ENCODE peak calls at places on chromosomes 6 and 20, in four cellular contexts. L is cardiac muscle cell, C is upper lobe of left lung, I is keratinocyte. A is an unnamed sample.
A peak's percentile ranks its signal among the peaks of the same experiment; 100 is the strongest.

GRCh38 chr6:104019075-104019474 is 840.6 kb downstream of the HACE1 start:
- DNase-seq in L (no peak), I (no peak), C (no peak), A (no peak)

GRCh38 chr6:104014133-104014532 is 845.6 kb downstream of the HACE1 start:
- DNase-seq in C (no peak), I (no peak), L (no peak), A (no peak)

GRCh38 chr6:75296811-75297779 is 12.5 kb upstream of the TMEM30A start:
- DNase-seq in C (no peak), L (peak; percentile 80), I (no peak), A (no peak)

GRCh38 chr6:5730586-5731263 is 276.0 kb downstream of the NRN1 start:
- DNase-seq in I (no peak), L (peak; percentile 27), C (no peak), A (no peak)

GRCh38 chr6:169371344-169372144 is 117.9 kb upstream of the THBS2 start:
- DNase-seq in I (no peak), C (peak; percentile 52), L (peak; percentile 38), A (no peak)

GRCh38 chr6:161727063-161727462 is 453.2 kb upstream of the AGPAT4 start:
- DNase-seq in L (no peak), C (no peak), I (no peak), A (no peak)

GRCh38 chr20:8721098-8721497 is 347.8 kb upstream of the PLCB4 start:
- DNase-seq in L (peak; percentile 77), I (no peak), C (no peak), A (peak; percentile 38)

GRCh38 chr6:43544461-43544860 is 27.6 kb downstream of the POLR1C start:
- DNase-seq in I (no peak), L (no peak), C (no peak), A (no peak)

GRCh38 chr6:119727504-119728219 is 378.1 kb upstream of the MAN1A1 start:
- DNase-seq in C (no peak), L (no peak), I (no peak), A (no peak)

GRCh38 chr20:52481443-52481842 is 289.9 kb upstream of the ZFP64 start:
- DNase-seq in C (no peak), L (peak; percentile 55), I (no peak), A (no peak)

GRCh38 chr6:38266921-38267354 is 372.8 kb downstream of the BTBD9 start:
- DNase-seq in C (no peak), I (no peak), L (no peak), A (no peak)

GRCh38 chr6:102677225-102677624 is 1283.7 kb downstream of the GRIK2 start:
- DNase-seq in L (no peak), I (no peak), C (no peak), A (no peak)

GRCh38 chr20:45105317-45105716 is 4.4 kb upstream of the KCNS1 start:
- DNase-seq in L (no peak), C (no peak), I (no peak), A (no peak)

GRCh38 chr6:125983246-125983945 is 2.9 kb upstream of the TRMT11 start:
- DNase-seq in C (no peak), L (peak; percentile 62), I (no peak), A (no peak)

GRCh38 chr20:63641146-63641791 is 12.0 kb downstream of the STMN3 start:
- DNase-seq in C (peak; percentile 91), L (peak; percentile 45), I (no peak), A (no peak)

GRCh38 chr6:157172088-157172768 is 151.1 kb downstream of the TMEM242 start:
- DNase-seq in C (no peak), L (no peak), I (no peak), A (no peak)

GRCh38 chr6:128919412-128919811 is 36.5 kb downstream of the LAMA2 start:
- DNase-seq in I (no peak), L (no peak), C (no peak), A (no peak)

GRCh38 chr20:53691060-53691810 is 97.6 kb upstream of the ZNF217 start:
- DNase-seq in C (no peak), I (peak; percentile 4), L (no peak), A (no peak)

GRCh38 chr20:53557157-53557556 is 36.5 kb downstream of the ZNF217 start:
- DNase-seq in L (no peak), C (no peak), I (no peak), A (no peak)

GRCh38 chr6:141963543-141964295 is 169.0 kb upstream of the GJE1 start:
- DNase-seq in L (peak; percentile 52), I (no peak), C (no peak), A (no peak)

GRCh38 chr6:54655162-54655561 is 191.4 kb upstream of the FAM83B start:
- DNase-seq in L (no peak), C (no peak), I (no peak), A (no peak)

GRCh38 chr20:53834749-53835148 is 235.6 kb downstream of the BCAS1 start:
- DNase-seq in I (no peak), L (no peak), C (no peak), A (no peak)

GRCh38 chr6:131954099-131954774 is 3.1 kb upstream of the CCN2 start:
- DNase-seq in I (no peak), C (no peak), L (peak; percentile 63), A (no peak)

GRCh38 chr6:32886674-32887383 is 32.8 kb downstream of the PSMB9 start:
- DNase-seq in I (no peak), C (no peak), L (peak; percentile 76), A (no peak)

GRCh38 chr6:139990287-139990686 is 615.8 kb upstream of the CITED2 start:
- DNase-seq in L (peak; percentile 78), C (no peak), I (no peak), A (no peak)

GRCh38 chr6:74879234-74879633 is 326.6 kb downstream of the COL12A1 start:
- DNase-seq in L (peak; percentile 90), C (no peak), I (peak; percentile 53), A (no peak)

GRCh38 chr20:63475209-63475608 is 2.8 kb upstream of the KCNQ2 start:
- DNase-seq in I (no peak), L (peak; percentile 44), C (peak; percentile 69), A (no peak)

GRCh38 chr20:1674361-1674760 is 16.8 kb upstream of the SIRPG start:
- DNase-seq in L (no peak), C (no peak), I (no peak), A (no peak)
- TF ChIP-seq CTCF in L (no peak), C (no peak), I (no peak), A (no peak)

DNA sequence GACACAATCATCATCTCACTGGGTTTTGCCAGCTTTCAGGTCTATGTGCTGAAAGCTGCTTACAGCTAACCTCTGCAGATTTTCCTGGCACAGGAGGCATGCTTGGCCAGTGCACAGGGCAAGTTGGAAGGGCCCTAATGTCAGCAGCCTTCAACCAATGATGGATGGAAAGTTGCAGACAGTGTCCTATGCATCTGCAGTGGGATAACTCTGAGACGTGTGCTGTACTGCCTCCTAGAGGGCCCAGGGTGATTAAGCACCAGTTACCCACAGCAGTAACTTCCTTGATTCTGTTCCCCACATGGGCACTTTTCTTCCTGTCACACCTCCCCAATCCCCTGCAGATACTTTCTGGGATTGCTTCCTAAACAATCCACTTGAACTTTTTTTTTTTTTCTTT is 38.6 kb downstream of the OVOL2 start:
- DNase-seq in L (peak; percentile 48), C (no peak), I (no peak), A (no peak)
- TF ChIP-seq CTCF in L (peak; percentile 62), C (no peak), I (peak; percentile 64), A (peak; percentile 47)

GRCh38 chr6:29375191-29375590 is at the start of gene OR12D3:
- DNase-seq in I (no peak), C (no peak), L (no peak), A (no peak)

GRCh38 chr6:29376003-29376402 is 912 bp upstream of the OR12D3 start:
- DNase-seq in C (no peak), L (peak; percentile 11), I (no peak), A (no peak)
- TF ChIP-seq CTCF in C (no peak), L (no peak), I (peak; percentile 16), A (peak; percentile 54)

DNA sequence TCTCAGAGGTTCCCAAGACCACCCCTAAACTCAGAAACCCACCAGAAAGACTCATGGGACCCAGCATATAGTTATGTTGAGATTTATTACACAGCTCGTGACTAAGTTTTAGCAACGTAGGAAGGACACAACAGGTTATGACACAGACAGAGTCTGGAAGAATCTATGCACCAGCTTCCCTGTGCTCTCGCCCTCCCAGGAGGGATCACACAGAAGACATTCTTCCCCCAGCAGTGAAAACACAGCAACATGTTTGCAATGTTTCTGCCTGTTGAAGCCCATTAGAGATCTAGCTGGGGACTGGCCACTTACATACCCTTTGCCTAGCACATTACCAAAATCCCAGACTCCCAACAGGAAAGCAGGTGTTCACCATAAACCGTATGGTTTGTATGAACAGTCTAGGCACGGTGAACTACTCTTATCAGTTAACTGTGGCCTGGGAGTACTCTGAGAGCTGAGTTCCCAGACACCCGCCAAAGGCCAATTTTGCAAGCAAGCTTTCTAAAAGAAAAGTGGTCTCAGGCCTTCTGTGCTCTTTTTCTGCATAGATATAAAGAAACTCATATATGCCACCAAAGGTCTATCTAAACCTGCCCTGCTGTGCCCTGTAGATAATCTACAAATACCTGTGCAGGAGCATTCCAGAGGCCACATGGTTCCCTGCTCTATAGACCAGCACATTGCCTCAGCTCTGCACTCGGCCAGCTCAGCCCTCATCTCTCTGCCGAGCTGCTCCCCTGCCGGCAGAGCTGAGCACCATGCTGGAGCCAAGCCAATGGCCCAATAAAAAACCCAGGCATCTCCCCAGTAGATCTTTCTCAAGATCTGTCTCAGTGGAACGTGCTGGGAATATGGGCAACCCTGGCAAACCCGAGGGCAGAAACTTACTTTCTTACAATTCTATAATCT is 69.6 kb upstream of the SMIM28 start:
- DNase-seq in I (no peak), C (peak; percentile 23), L (peak; percentile 47), A (no peak)
- TF ChIP-seq CTCF in I (peak; percentile 50), C (no peak), L (peak; percentile 33), A (no peak)

GRCh38 chr6:22145823-22146379 is 150.9 kb downstream of the PRL start:
- DNase-seq in I (no peak), C (no peak), L (peak; percentile 77), A (no peak)
- TF ChIP-seq CTCF in I (peak; percentile 10), C (no peak), L (peak; percentile 45), A (no peak)

GRCh38 chr20:688809-689208 is 13.2 kb upstream of the SCRT2 start:
- DNase-seq in C (no peak), I (no peak), L (no peak), A (no peak)
- TF ChIP-seq CTCF in C (no peak), I (peak; percentile 16), L (no peak), A (peak; percentile 29)

DNA sequence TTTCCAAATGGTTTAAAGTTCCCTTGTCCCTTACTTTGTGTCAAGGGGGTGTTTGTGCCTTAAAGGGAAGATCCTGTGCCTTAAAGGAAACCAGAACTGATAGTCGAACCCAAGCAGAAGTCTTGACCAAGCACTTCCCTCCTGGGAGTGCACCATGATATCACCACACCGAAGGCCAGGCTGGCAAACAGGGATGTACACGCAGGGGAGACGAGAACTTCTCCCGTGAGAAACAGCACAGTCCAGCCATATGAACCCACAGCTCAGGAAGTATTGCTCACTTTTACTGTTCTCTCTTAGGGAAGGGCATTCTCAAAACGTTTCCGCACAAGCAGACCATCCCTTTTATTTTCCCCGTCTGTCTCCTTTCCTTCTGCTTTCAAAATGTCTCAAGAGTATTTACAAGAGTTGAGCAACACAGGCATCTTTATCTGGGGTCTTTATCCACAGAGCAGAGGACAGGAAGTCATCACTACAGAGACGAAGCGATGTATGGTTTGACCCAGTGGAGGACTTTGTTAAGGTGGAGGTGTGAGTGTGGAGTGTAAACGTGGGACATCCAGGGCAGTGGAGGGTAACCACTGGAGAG is 12.8 kb upstream of the SERPINB1 start:
- DNase-seq in I (no peak), L (peak; percentile 71), C (no peak), A (no peak)
- TF ChIP-seq CTCF in I (no peak), L (peak; percentile 2), C (no peak), A (peak; percentile 6)

A was measured in neural crest cell.